ENCODE peak calls at places on chromosomes 16 and 17, in four cellular contexts. One of them, this sample, is unnamed.

GRCh38 chr17:38320482-38320881 is 23.3 kb downstream of the GPR179 start:
- DNase-seq in K562: no peak
- DNase-seq in H1: no peak
- DNase-seq in SK-N-SH: no peak
- DNase-seq in this sample: no peak

GRCh38 chr16:88014201-88014781 is 63.1 kb downstream of the BANP start:
- DNase-seq in SK-N-SH: no peak
- DNase-seq in H1: no peak
- DNase-seq in K562: no peak
- DNase-seq in this sample: no peak

GRCh38 chr17:32445976-32446375 is 1.7 kb downstream of the PSMD11 start:
- DNase-seq in SK-N-SH: no peak
- DNase-seq in K562: peak; percentile 58
- DNase-seq in H1: no peak
- DNase-seq in this sample: no peak

GRCh38 chr17:50893183-50893993 is 27.2 kb upstream of the TOB1 start:
- DNase-seq in K562: peak; percentile 3
- DNase-seq in SK-N-SH: no peak
- DNase-seq in H1: no peak
- DNase-seq in this sample: no peak

GRCh38 chr17:64328036-64328874 is 62.4 kb downstream of the PECAM1 start:
- DNase-seq in SK-N-SH: no peak
- DNase-seq in H1: no peak
- DNase-seq in K562: no peak
- DNase-seq in this sample: no peak

GRCh38 chr16:9151597-9151996 is 60.2 kb downstream of the HAPSTR1 start:
- DNase-seq in SK-N-SH: no peak
- DNase-seq in K562: no peak
- DNase-seq in H1: no peak
- DNase-seq in this sample: no peak

GRCh38 chr17:54941285-54941684 is 27.2 kb downstream of the COX11 start:
- DNase-seq in SK-N-SH: no peak
- DNase-seq in K562: no peak
- DNase-seq in H1: no peak
- DNase-seq in this sample: no peak

GRCh38 chr16:82067042-82067809 is 32.2 kb downstream of the HSD17B2 start:
- DNase-seq in K562: no peak
- DNase-seq in SK-N-SH: no peak
- DNase-seq in H1: no peak
- DNase-seq in this sample: no peak

GRCh38 chr17:6496636-6497441 is 52.6 kb downstream of the PIMREG start:
- DNase-seq in SK-N-SH: no peak
- DNase-seq in K562: no peak
- DNase-seq in H1: no peak
- DNase-seq in this sample: no peak

GRCh38 chr17:37503148-37503547 is 13.5 kb downstream of the DUSP14 start:
- DNase-seq in SK-N-SH: no peak
- DNase-seq in K562: no peak
- DNase-seq in H1: no peak
- DNase-seq in this sample: no peak

GRCh38 chr17:80311216-80311827 is 50.7 kb downstream of the RNF213 start:
- DNase-seq in H1: no peak
- DNase-seq in SK-N-SH: no peak
- DNase-seq in K562: no peak
- DNase-seq in this sample: no peak

GRCh38 chr17:31582151-31582907 is 190.9 kb downstream of the RAB11FIP4 start:
- DNase-seq in SK-N-SH: no peak
- DNase-seq in K562: no peak
- DNase-seq in H1: no peak
- DNase-seq in this sample: peak; percentile 32

GRCh38 chr17:82023447-82024241 is 539 bp downstream of the LRRC45 start:
- DNase-seq in H1: no peak
- DNase-seq in SK-N-SH: peak; percentile 83
- DNase-seq in K562: no peak
- DNase-seq in this sample: no peak

GRCh38 chr17:18963126-18964017 is 11.4 kb downstream of the SLC5A10 start:
- DNase-seq in K562: no peak
- DNase-seq in H1: no peak
- DNase-seq in SK-N-SH: no peak
- DNase-seq in this sample: no peak

GRCh38 chr17:50331085-50331791 is 14.7 kb upstream of the XYLT2 start:
- DNase-seq in K562: no peak
- DNase-seq in H1: no peak
- DNase-seq in SK-N-SH: no peak
- DNase-seq in this sample: no peak

GRCh38 chr16:55056585-55057520 is 126.2 kb downstream of the IRX5 start:
- DNase-seq in H1: no peak
- DNase-seq in K562: no peak
- DNase-seq in SK-N-SH: peak; percentile 87
- DNase-seq in this sample: no peak

GRCh38 chr17:79548116-79548515 is 62.7 kb downstream of the RBFOX3 start:
- DNase-seq in SK-N-SH: peak; percentile 27
- DNase-seq in K562: no peak
- DNase-seq in H1: no peak
- DNase-seq in this sample: no peak

GRCh38 chr17:51850206-51850605 is 308.3 kb downstream of the CA10 start:
- DNase-seq in H1: no peak
- DNase-seq in SK-N-SH: no peak
- DNase-seq in K562: no peak
- DNase-seq in this sample: no peak

GRCh38 chr17:57572062-57572461 is 173.0 kb downstream of the CCDC182 start:
- DNase-seq in H1: no peak
- DNase-seq in SK-N-SH: no peak
- DNase-seq in K562: no peak
- DNase-seq in this sample: no peak

GRCh38 chr16:12896562-12896961 is 4.8 kb upstream of the SHISA9 start:
- DNase-seq in SK-N-SH: peak; percentile 27
- DNase-seq in K562: peak; percentile 19
- DNase-seq in H1: no peak
- DNase-seq in this sample: no peak

GRCh38 chr17:75684249-75684648 is 17.1 kb downstream of the SAP30BP start:
- DNase-seq in SK-N-SH: no peak
- DNase-seq in H1: no peak
- DNase-seq in K562: peak; percentile 35
- DNase-seq in this sample: no peak

GRCh38 chr17:8392274-8392673 is 5.4 kb downstream of the RNF222 start:
- DNase-seq in SK-N-SH: no peak
- DNase-seq in H1: no peak
- DNase-seq in K562: no peak
- DNase-seq in this sample: no peak

GRCh38 chr17:2068101-2068518 is 13.2 kb downstream of the HIC1 start:
- DNase-seq in H1: no peak
- DNase-seq in K562: no peak
- DNase-seq in SK-N-SH: no peak
- DNase-seq in this sample: no peak

GRCh38 chr17:55053855-55054254 is 85.3 kb downstream of the STXBP4 start:
- DNase-seq in K562: no peak
- DNase-seq in SK-N-SH: peak; percentile 3
- DNase-seq in H1: no peak
- DNase-seq in this sample: no peak

GRCh38 chr17:41645371-41646063 is 21.1 kb upstream of the KRT17 start:
- DNase-seq in H1: no peak
- DNase-seq in K562: peak; percentile 81
- DNase-seq in SK-N-SH: no peak
- DNase-seq in this sample: no peak

GRCh38 chr17:20986767-20987510 is 55.9 kb downstream of the USP22 start:
- DNase-seq in K562: no peak
- DNase-seq in H1: no peak
- DNase-seq in SK-N-SH: no peak
- DNase-seq in this sample: no peak

GRCh38 chr17:38735161-38735997 is 5.2 kb downstream of the CISD3 start:
- DNase-seq in H1: no peak
- DNase-seq in K562: peak; percentile 82
- DNase-seq in SK-N-SH: peak; percentile 92
- DNase-seq in this sample: no peak

DNA sequence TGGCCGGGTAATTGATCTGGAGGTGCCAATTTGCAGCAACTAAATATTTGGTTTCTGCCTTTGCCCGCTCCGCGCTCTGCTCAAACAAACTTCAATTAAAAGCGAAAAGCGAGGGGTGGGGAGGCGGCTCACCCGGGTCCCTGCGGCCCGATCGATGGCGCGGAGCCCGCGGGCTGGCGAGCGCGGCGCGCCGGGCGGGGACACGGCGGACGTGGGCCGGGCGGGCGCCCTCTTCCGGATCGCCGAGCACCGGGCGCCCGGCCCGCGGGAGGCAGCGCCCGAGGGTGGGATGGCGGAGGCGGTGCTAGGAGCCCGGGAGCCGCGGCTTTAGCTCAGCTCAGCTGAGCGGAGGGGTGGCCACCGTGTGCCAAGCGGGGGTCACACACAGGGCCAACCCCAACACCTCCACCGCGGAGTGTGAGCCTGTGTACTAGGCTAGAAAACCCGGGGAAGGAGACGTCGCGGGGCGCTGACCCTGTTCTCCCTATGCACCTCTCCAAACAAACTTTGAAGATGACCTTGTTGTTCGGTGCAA is 32.2 kb downstream of the DCAKD start:
- DNase-seq in SK-N-SH: peak; percentile 91
- DNase-seq in K562: peak; percentile 80
- DNase-seq in H1: no peak
- DNase-seq in this sample: no peak
- TF ChIP-seq NRF1 in SK-N-SH: no peak
- TF ChIP-seq NRF1 in K562: no peak
- TF ChIP-seq NRF1 in H1: no peak
- TF ChIP-seq NRF1 in this sample: no peak

GRCh38 chr16:28501258-28502232 is 5.1 kb downstream of the IL27 start:
- DNase-seq in K562: no peak
- DNase-seq in SK-N-SH: no peak
- DNase-seq in H1: no peak
- DNase-seq in this sample: no peak

GRCh38 chr16:28497861-28498599 is 3.6 kb downstream of the APOBR start:
- DNase-seq in SK-N-SH: no peak
- DNase-seq in H1: no peak
- DNase-seq in K562: no peak
- DNase-seq in this sample: no peak

GRCh38 chr16:28498666-28499065 is 4.2 kb downstream of the APOBR start:
- DNase-seq in SK-N-SH: no peak
- DNase-seq in K562: no peak
- DNase-seq in H1: no peak
- DNase-seq in this sample: no peak

GRCh38 chr16:28502290-28502689 is 4.3 kb downstream of the IL27 start:
- DNase-seq in H1: no peak
- DNase-seq in SK-N-SH: no peak
- DNase-seq in K562: no peak
- DNase-seq in this sample: no peak

GRCh38 chr16:28499854-28500253 is 5.4 kb downstream of the APOBR start:
- DNase-seq in SK-N-SH: no peak
- DNase-seq in H1: no peak
- DNase-seq in K562: no peak
- DNase-seq in this sample: no peak
- TF ChIP-seq NRF1 in SK-N-SH: no peak
- TF ChIP-seq NRF1 in H1: no peak
- TF ChIP-seq NRF1 in K562: no peak
- TF ChIP-seq NRF1 in this sample: no peak

DNA sequence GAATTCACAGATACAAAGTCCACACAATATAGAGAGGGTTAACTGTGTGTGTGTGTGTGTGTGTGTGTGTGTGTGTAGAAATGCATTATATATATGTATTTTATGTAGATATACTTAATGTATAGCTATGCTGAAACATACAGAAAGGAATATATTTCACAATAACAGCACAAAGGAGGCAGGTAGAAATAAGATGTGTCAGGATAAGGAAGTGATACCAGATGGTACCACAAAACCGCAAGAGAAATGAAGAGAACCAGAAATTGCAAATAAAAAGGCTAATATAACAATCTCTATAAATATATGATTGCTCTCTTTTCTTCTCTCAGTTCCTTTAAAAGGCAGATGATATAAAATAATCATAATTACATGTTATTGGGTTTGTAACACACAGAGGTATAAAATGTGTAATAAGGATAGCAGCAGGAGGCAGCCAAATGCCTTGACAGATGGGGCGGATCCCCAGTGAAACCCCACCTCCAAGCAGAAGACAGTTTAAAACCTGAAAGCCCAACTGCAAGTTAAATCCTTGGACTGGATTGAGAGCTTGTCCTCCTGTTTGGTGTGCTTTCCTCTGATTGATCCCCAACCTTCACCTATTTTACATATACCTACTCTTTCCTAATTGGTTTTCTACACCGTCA is 365.4 kb upstream of the C16orf82 start:
- DNase-seq in K562: no peak
- DNase-seq in H1: no peak
- DNase-seq in SK-N-SH: no peak
- DNase-seq in this sample: no peak
- TF ChIP-seq NRF1 in K562: no peak
- TF ChIP-seq NRF1 in H1: no peak
- TF ChIP-seq NRF1 in SK-N-SH: no peak
- TF ChIP-seq NRF1 in this sample: no peak

GRCh38 chr16:11253995-11254912 is 1.8 kb downstream of the SOCS1 start:
- DNase-seq in SK-N-SH: no peak
- DNase-seq in K562: no peak
- DNase-seq in H1: no peak
- DNase-seq in this sample: no peak
- TF ChIP-seq NRF1 in SK-N-SH: no peak
- TF ChIP-seq NRF1 in K562: no peak
- TF ChIP-seq NRF1 in H1: no peak
- TF ChIP-seq NRF1 in this sample: no peak

GRCh38 chr16:73483934-73484712 is 436.2 kb upstream of the ZFHX3 start:
- DNase-seq in SK-N-SH: peak; percentile 28
- DNase-seq in K562: no peak
- DNase-seq in H1: no peak
- DNase-seq in this sample: no peak

GRCh38 chr16:73480381-73480780 is 432.5 kb upstream of the ZFHX3 start:
- DNase-seq in H1: no peak
- DNase-seq in SK-N-SH: no peak
- DNase-seq in K562: no peak
- DNase-seq in this sample: no peak

DNA sequence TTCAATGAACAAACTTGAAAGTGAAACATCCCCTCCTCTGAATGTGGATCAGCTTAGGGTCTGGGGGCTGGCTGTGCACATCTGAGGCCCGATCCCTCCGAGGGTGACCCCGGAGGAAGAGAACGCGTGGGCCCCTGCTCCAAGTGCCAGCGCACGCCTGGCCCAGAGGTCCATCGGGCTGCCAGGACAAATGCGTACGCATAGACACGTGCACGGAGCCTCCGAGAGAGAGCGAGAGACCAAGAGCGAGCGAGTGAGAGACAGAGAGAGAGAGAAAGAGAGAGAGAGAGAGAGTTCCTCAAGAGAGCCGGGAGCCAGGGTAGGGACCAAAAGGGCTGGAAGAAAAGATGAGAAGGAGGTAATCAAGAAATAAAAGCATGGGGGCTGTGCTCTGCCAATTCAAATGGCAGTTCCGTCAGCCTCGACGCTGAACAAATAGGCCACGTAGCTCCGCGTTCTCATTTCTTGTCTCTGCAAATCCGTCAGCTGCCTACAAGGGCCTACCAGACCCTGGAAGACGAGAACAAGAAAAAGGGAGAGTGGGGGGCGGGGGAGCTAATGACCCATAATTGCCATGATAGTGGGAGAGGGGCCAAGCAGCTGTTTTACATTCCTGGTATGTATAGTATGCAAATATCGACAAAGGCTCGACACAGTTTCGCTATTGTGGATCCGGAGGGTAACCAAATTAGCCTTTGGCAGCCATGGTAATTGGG is 435.3 kb upstream of the ZFHX3 start:
- DNase-seq in SK-N-SH: no peak
- DNase-seq in H1: peak; percentile 68
- DNase-seq in K562: no peak
- DNase-seq in this sample: no peak
- TF ChIP-seq NRF1 in SK-N-SH: no peak
- TF ChIP-seq NRF1 in H1: no peak
- TF ChIP-seq NRF1 in K562: no peak
- TF ChIP-seq NRF1 in this sample: no peak

This sample was measured in GM12878.